ENCODE peak calls at places on chromosomes 4 and X, in four cellular contexts. One of them, this sample, is unnamed. For H3K4me1, the result is how much of the 10 kb centered on the place peaks cover.

GRCh38 chr4:108794136-108794535 is 31.3 kb upstream of the ETNPPL start:
- DNase-seq in psoas muscle: no peak
- DNase-seq in cardiac muscle cell: peak
- DNase-seq in CD8-positive, alpha-beta T cell: no peak
- DNase-seq in this sample: no peak

GRCh38 chr4:73037057-73037456 is 32.5 kb downstream of the COX18 start:
- DNase-seq in cardiac muscle cell: no peak
- DNase-seq in CD8-positive, alpha-beta T cell: no peak
- DNase-seq in psoas muscle: no peak
- DNase-seq in this sample: no peak

GRCh38 chrX:151543706-151544105 is 19.8 kb upstream of the PASD1 start:
- DNase-seq in cardiac muscle cell: no peak
- DNase-seq in psoas muscle: no peak
- DNase-seq in CD8-positive, alpha-beta T cell: no peak
- DNase-seq in this sample: no peak

GRCh38 chr4:121324331-121324730 is 56.5 kb downstream of the QRFPR start:
- DNase-seq in psoas muscle: no peak
- DNase-seq in cardiac muscle cell: no peak
- DNase-seq in CD8-positive, alpha-beta T cell: no peak
- DNase-seq in this sample: no peak

GRCh38 chrX:111490683-111491082 is 20.8 kb upstream of the SERTM2 start:
- DNase-seq in CD8-positive, alpha-beta T cell: no peak
- DNase-seq in psoas muscle: no peak
- DNase-seq in cardiac muscle cell: no peak
- DNase-seq in this sample: no peak

GRCh38 chr4:1873776-1874175 is 2.6 kb downstream of the NSD2 start:
- DNase-seq in cardiac muscle cell: no peak
- DNase-seq in CD8-positive, alpha-beta T cell: no peak
- DNase-seq in psoas muscle: no peak
- DNase-seq in this sample: no peak

GRCh38 chr4:163591614-163592020 is 97.1 kb downstream of the TMA16 start:
- DNase-seq in cardiac muscle cell: no peak
- DNase-seq in CD8-positive, alpha-beta T cell: no peak
- DNase-seq in psoas muscle: no peak
- DNase-seq in this sample: no peak

GRCh38 chrX:16212436-16212835 is 45.2 kb downstream of the MAGEB17 start:
- DNase-seq in CD8-positive, alpha-beta T cell: no peak
- DNase-seq in psoas muscle: no peak
- DNase-seq in cardiac muscle cell: peak
- DNase-seq in this sample: no peak

GRCh38 chrX:150984164-150984824 is 1.2 kb downstream of the HMGB3 start:
- DNase-seq in cardiac muscle cell: no peak
- DNase-seq in psoas muscle: no peak
- DNase-seq in CD8-positive, alpha-beta T cell: no peak
- DNase-seq in this sample: no peak

GRCh38 chrX:117743469-117744251 is 372.9 kb downstream of the KLHL13 start:
- DNase-seq in CD8-positive, alpha-beta T cell: no peak
- DNase-seq in psoas muscle: no peak
- DNase-seq in cardiac muscle cell: no peak
- DNase-seq in this sample: peak

GRCh38 chrX:6448003-6448402 is 86.9 kb downstream of the VCX3A start:
- DNase-seq in psoas muscle: no peak
- DNase-seq in cardiac muscle cell: no peak
- DNase-seq in CD8-positive, alpha-beta T cell: no peak
- DNase-seq in this sample: no peak

GRCh38 chrX:150291014-150291413 is 72.1 kb upstream of the MAMLD1 start:
- DNase-seq in cardiac muscle cell: no peak
- DNase-seq in CD8-positive, alpha-beta T cell: no peak
- DNase-seq in psoas muscle: no peak
- DNase-seq in this sample: no peak

GRCh38 chr4:149825336-149825735 is 9.7 kb upstream of the IQCM start:
- DNase-seq in cardiac muscle cell: no peak
- DNase-seq in psoas muscle: no peak
- DNase-seq in CD8-positive, alpha-beta T cell: no peak
- DNase-seq in this sample: no peak

GRCh38 chrX:2508648-2509335 is 8.0 kb upstream of the DHRSX start:
- DNase-seq in CD8-positive, alpha-beta T cell: no peak
- DNase-seq in cardiac muscle cell: no peak
- DNase-seq in psoas muscle: no peak
- DNase-seq in this sample: no peak

GRCh38 chr4:2797188-2797544 is 4.3 kb downstream of the SH3BP2 start:
- DNase-seq in CD8-positive, alpha-beta T cell: no peak
- DNase-seq in cardiac muscle cell: no peak
- DNase-seq in psoas muscle: no peak
- DNase-seq in this sample: peak

GRCh38 chr4:82500106-82500738 is 61.6 kb downstream of the TMEM150C start:
- DNase-seq in cardiac muscle cell: peak
- DNase-seq in CD8-positive, alpha-beta T cell: no peak
- DNase-seq in psoas muscle: no peak
- DNase-seq in this sample: no peak

GRCh38 chrX:47723083-47723482 is 64.1 kb upstream of the UXT start:
- DNase-seq in cardiac muscle cell: no peak
- DNase-seq in CD8-positive, alpha-beta T cell: no peak
- DNase-seq in psoas muscle: no peak
- DNase-seq in this sample: no peak

GRCh38 chrX:9566150-9566621 is 101.3 kb downstream of the TBL1X start:
- DNase-seq in CD8-positive, alpha-beta T cell: peak
- DNase-seq in psoas muscle: peak
- DNase-seq in cardiac muscle cell: peak
- DNase-seq in this sample: no peak

GRCh38 chrX:107747596-107748161 is 27.9 kb downstream of the TSC22D3 start:
- DNase-seq in CD8-positive, alpha-beta T cell: no peak
- DNase-seq in psoas muscle: no peak
- DNase-seq in cardiac muscle cell: peak
- DNase-seq in this sample: no peak

GRCh38 chrX:19956923-19957322 is 33.9 kb downstream of the BCLAF3 start:
- DNase-seq in cardiac muscle cell: peak
- DNase-seq in psoas muscle: no peak
- DNase-seq in CD8-positive, alpha-beta T cell: no peak
- DNase-seq in this sample: no peak

GRCh38 chrX:21717802-21718201 is 40.1 kb downstream of the SMPX start:
- DNase-seq in cardiac muscle cell: no peak
- DNase-seq in psoas muscle: no peak
- DNase-seq in CD8-positive, alpha-beta T cell: no peak
- DNase-seq in this sample: no peak

GRCh38 chrX:134377537-134377936 is 82.4 kb upstream of the HPRT1 start:
- DNase-seq in cardiac muscle cell: peak
- DNase-seq in CD8-positive, alpha-beta T cell: peak
- DNase-seq in psoas muscle: no peak
- DNase-seq in this sample: peak

DNA sequence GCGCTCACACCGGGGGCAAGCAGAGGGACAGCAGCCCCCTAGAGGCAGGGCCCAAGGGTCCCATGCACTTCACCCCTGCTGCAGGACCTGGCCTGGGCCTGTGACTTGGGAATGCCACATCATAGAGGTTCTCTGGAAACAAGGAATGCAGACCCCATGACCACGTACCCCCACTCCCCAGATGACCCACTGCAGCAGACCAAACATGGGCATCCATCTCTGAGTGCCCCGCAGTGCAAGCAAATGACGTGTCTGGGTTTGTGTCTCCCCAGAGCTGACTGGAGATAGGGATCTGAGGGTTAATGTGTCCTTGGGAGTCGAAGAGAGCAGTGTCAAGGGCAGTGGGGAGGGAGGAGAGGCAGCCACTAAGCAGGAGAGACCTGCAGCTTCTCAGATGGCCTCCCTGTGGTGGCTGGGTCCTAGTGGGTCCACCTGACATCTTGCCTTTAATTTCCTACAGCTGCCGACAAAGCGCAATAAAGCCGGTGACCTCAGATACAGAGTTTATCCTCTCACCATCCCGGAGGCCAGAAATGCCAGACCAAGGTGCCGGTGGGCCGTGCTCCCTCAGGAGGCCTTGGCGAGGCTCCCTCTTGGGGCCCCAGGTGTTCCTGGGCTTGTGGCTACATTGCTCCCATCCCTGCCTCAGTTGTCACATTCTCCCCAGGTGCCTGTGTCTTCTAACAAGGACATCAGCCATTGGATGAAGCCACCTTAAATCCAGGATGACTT is 102.8 kb downstream of the ADRA2C start:
- DNase-seq in psoas muscle: no peak
- DNase-seq in CD8-positive, alpha-beta T cell: no peak
- DNase-seq in cardiac muscle cell: no peak
- DNase-seq in this sample: no peak
- TF ChIP-seq CTCF in psoas muscle: no peak
- TF ChIP-seq CTCF in CD8-positive, alpha-beta T cell: no peak
- TF ChIP-seq CTCF in cardiac muscle cell: no peak
- TF ChIP-seq CTCF in this sample: no peak

GRCh38 chr4:184352891-184353290 is 121.5 kb downstream of the IRF2 start:
- DNase-seq in cardiac muscle cell: no peak
- DNase-seq in psoas muscle: no peak
- DNase-seq in CD8-positive, alpha-beta T cell: no peak
- DNase-seq in this sample: no peak
- H3K4me1 ChIP-seq in cardiac muscle cell: under half
- H3K4me1 ChIP-seq in psoas muscle: under half
- H3K4me1 ChIP-seq in CD8-positive, alpha-beta T cell: under half
- H3K4me1 ChIP-seq in this sample: under half

DNA sequence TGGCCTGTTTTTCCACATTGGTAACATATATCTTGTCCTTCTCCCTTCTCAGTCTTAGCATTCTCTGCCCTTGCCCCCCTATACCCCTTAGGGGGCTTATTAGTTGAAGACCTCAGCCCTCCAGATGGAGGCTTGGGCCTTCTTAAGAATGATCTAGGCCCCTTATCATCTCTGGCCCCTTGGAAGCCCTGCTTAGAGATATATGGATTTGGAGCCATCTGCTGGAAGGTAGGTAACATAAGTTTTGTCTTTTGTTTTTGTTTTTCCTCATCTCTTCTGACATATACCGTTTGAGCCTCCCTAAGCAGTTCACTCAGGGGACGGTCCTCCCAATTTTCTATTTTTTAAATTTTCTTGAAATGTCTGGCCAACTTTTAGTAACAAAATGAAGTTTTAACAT is 48.3 kb upstream of the NAP1L2 start:
- DNase-seq in cardiac muscle cell: no peak
- DNase-seq in CD8-positive, alpha-beta T cell: no peak
- DNase-seq in psoas muscle: no peak
- DNase-seq in this sample: no peak
- TF ChIP-seq CTCF in cardiac muscle cell: no peak
- TF ChIP-seq CTCF in CD8-positive, alpha-beta T cell: no peak
- TF ChIP-seq CTCF in psoas muscle: no peak
- TF ChIP-seq CTCF in this sample: no peak

GRCh38 chr4:42280327-42281095 is 116.8 kb upstream of the SHISA3 start:
- DNase-seq in cardiac muscle cell: peak
- DNase-seq in CD8-positive, alpha-beta T cell: no peak
- DNase-seq in psoas muscle: no peak
- DNase-seq in this sample: no peak
- H3K4me1 ChIP-seq in cardiac muscle cell: under half
- H3K4me1 ChIP-seq in CD8-positive, alpha-beta T cell: under half
- H3K4me1 ChIP-seq in psoas muscle: under half
- H3K4me1 ChIP-seq in this sample: under half

GRCh38 chr4:127120706-127121105 is 512.1 kb upstream of the INTU start:
- DNase-seq in psoas muscle: no peak
- DNase-seq in cardiac muscle cell: no peak
- DNase-seq in CD8-positive, alpha-beta T cell: no peak
- DNase-seq in this sample: no peak

GRCh38 chr4:127126718-127127117 is 506.0 kb upstream of the INTU start:
- DNase-seq in CD8-positive, alpha-beta T cell: no peak
- DNase-seq in psoas muscle: no peak
- DNase-seq in cardiac muscle cell: no peak
- DNase-seq in this sample: no peak

DNA sequence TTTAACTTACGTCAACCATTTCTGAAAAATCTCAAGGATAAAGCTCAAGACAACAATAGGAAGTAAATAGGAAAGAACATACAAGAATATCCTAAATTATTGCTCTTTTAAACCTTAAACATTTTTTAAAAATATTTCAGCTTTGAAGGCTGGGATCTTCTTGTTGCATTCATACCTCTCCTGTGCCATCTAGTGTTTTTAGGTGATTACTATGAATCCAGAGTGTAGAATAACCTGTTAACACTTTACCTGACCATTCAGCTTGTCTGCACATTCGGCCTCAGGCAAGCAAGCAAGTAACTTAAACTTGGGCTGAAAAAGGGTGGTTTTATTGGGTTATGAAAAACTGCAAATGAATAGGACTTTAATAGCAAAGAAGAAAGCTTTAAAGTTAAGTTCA is 507.8 kb upstream of the INTU start:
- DNase-seq in CD8-positive, alpha-beta T cell: no peak
- DNase-seq in cardiac muscle cell: peak
- DNase-seq in psoas muscle: no peak
- DNase-seq in this sample: no peak
- TF ChIP-seq CTCF in CD8-positive, alpha-beta T cell: no peak
- TF ChIP-seq CTCF in cardiac muscle cell: no peak
- TF ChIP-seq CTCF in psoas muscle: no peak
- TF ChIP-seq CTCF in this sample: no peak

DNA sequence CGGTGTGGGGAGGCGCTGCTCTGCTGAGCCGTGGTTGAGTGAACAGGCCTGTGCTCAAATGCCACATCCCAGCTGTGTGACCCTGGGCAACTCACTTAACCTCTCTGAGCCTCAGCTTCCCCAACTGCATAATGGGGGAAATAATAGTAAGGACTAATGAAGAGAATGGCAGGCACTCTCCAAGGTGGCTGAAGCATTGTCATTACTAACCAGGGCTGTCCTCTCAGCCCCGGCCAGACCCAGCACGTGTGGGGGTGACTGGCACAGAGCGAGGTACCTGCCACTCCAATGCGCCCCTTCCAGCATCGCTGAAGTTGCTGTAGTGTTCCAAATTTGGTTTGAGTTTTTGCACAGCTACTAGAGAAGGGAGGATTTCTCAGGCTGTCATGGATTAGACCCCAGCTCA is 80.0 kb downstream of the ABLIM2 start:
- DNase-seq in psoas muscle: peak
- DNase-seq in cardiac muscle cell: no peak
- DNase-seq in CD8-positive, alpha-beta T cell: no peak
- DNase-seq in this sample: no peak
- H3K4me1 ChIP-seq in psoas muscle: under half
- H3K4me1 ChIP-seq in cardiac muscle cell: under half
- H3K4me1 ChIP-seq in CD8-positive, alpha-beta T cell: under half
- H3K4me1 ChIP-seq in this sample: under half

GRCh38 chrX:130108647-130109428 is 1.5 kb downstream of the ELF4 start:
- DNase-seq in cardiac muscle cell: no peak
- DNase-seq in CD8-positive, alpha-beta T cell: peak
- DNase-seq in psoas muscle: peak
- DNase-seq in this sample: peak
- TF ChIP-seq CTCF in cardiac muscle cell: peak
- TF ChIP-seq CTCF in CD8-positive, alpha-beta T cell: no peak
- TF ChIP-seq CTCF in psoas muscle: no peak
- TF ChIP-seq CTCF in this sample: no peak

DNA sequence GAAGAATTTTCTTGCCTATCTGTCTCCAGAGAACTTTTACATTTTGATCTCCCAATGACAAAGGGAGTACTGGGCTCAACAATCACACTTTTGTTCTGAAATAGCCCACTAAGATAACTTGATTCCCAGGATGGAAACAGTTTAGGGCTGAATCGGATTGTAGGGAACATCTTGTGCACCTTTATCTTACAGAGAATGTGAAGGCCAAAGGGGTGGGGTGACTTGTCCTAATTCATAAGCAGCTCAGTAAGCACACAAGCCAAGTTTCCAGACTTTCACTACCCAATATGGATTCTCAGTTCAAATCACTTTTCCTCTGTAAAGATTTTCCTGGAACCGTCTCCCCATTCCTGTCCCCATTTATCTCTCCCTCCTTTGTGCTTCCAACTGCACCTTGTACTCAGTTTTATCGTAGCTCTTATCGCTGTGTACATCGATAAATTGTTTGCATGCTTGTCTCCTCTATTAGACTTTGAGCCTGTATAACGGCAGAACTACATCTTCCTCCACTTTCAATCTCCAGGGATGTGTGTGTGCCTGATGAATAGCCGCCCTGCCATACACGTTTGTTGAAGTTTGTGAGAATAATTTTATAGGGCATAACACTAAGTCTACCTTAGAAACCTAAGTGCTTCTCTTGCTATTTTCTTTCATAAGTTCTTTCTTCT is 77.4 kb downstream of the MBNL3 start:
- DNase-seq in psoas muscle: no peak
- DNase-seq in cardiac muscle cell: peak
- DNase-seq in CD8-positive, alpha-beta T cell: no peak
- DNase-seq in this sample: no peak
- H3K4me1 ChIP-seq in psoas muscle: under half
- H3K4me1 ChIP-seq in cardiac muscle cell: under half
- H3K4me1 ChIP-seq in CD8-positive, alpha-beta T cell: under half
- H3K4me1 ChIP-seq in this sample: under half